ENCODE peak calls at places on chromosomes 5 and 9, in ten cellular contexts. X, E, Y, R, K, A, F, N, O and D are unnamed samples.

GRCh38 chr9:137428841-137429545 is 5.8 kb downstream of the NOXA1 start:
- DNase-seq in X (no peak), E (no peak), Y (no peak), R (peak; percentile 47), K (no peak), A (no peak), F (no peak), N (no peak), O (no peak), D (peak; percentile 26)

GRCh38 chr5:175922192-175922885 is 45.8 kb downstream of the THOC3 start:
- DNase-seq in X (no peak), E (no peak), Y (no peak), R (no peak), K (peak; percentile 9), A (no peak), F (no peak), N (no peak), O (no peak), D (no peak)

GRCh38 chr5:56270058-56270457 is 36.9 kb upstream of the ANKRD55 start:
- DNase-seq in X (no peak), E (no peak), Y (peak; percentile 47), R (no peak), K (peak; percentile 37), A (no peak), F (no peak), N (no peak), O (no peak), D (peak; percentile 20)

GRCh38 chr9:112308576-112308975 is 24.8 kb downstream of the PTBP3 start:
- DNase-seq in X (peak; percentile 95), E (no peak), Y (no peak), R (no peak), K (no peak), A (no peak), F (no peak), N (peak; percentile 53), O (no peak), D (peak; percentile 92)

GRCh38 chr5:110909415-110909814 is 162.1 kb upstream of the TSLP start:
- DNase-seq in X (no peak), E (no peak), Y (no peak), R (no peak), K (no peak), A (no peak), F (no peak), N (no peak), O (no peak), D (no peak)

GRCh38 chr5:14914603-14915277 is 43.2 kb upstream of the ANKH start:
- DNase-seq in X (no peak), E (no peak), Y (no peak), R (no peak), K (no peak), A (no peak), F (no peak), N (no peak), O (no peak), D (no peak)

GRCh38 chr5:134245101-134245604 is 19.3 kb upstream of the PPP2CA start:
- DNase-seq in X (peak; percentile 4), E (no peak), Y (no peak), R (peak; percentile 72), K (peak; percentile 53), A (no peak), F (no peak), N (no peak), O (peak; percentile 56), D (no peak)

GRCh38 chr9:2354216-2354615 is 267.4 kb upstream of the VLDLR start:
- DNase-seq in X (no peak), E (no peak), Y (peak; percentile 8), R (peak; percentile 52), K (no peak), A (no peak), F (no peak), N (no peak), O (no peak), D (no peak)

GRCh38 chr5:15914603-15915002 is 265.0 kb downstream of the MARCHF11 start:
- DNase-seq in X (no peak), E (no peak), Y (no peak), R (no peak), K (no peak), A (no peak), F (no peak), N (no peak), O (no peak), D (no peak)

GRCh38 chr9:107489687-107490605 is at the start of gene KLF4:
- DNase-seq in X (peak; percentile 85), E (peak; percentile 96), Y (no peak), R (peak; percentile 95), K (peak; percentile 85), A (peak; percentile 15), F (peak; percentile 18), N (peak; percentile 37), O (peak; percentile 92), D (peak; percentile 91)

GRCh38 chr5:61907995-61908394 is 398.0 kb upstream of the KIF2A start:
- DNase-seq in X (no peak), E (no peak), Y (no peak), R (no peak), K (no peak), A (no peak), F (no peak), N (no peak), O (no peak), D (no peak)

GRCh38 chr5:18553269-18553668 is 919.0 kb downstream of the TAF11L14 start:
- DNase-seq in X (no peak), E (no peak), Y (no peak), R (no peak), K (peak; percentile 78), A (no peak), F (no peak), N (no peak), O (no peak), D (no peak)

GRCh38 chr5:44267909-44268308 is 121.3 kb downstream of the FGF10 start:
- DNase-seq in X (no peak), E (no peak), Y (no peak), R (no peak), K (no peak), A (no peak), F (no peak), N (no peak), O (no peak), D (no peak)

GRCh38 chr9:17799383-17799782 is 220.5 kb downstream of the SH3GL2 start:
- DNase-seq in X (no peak), E (no peak), Y (no peak), R (no peak), K (no peak), A (no peak), F (no peak), N (no peak), O (no peak), D (no peak)

GRCh38 chr5:126939887-126940286 is 90.5 kb downstream of the MARCHF3 start:
- DNase-seq in X (no peak), E (no peak), Y (no peak), R (no peak), K (no peak), A (no peak), F (no peak), N (no peak), O (no peak), D (no peak)

GRCh38 chr5:157463621-157464407 is 3.8 kb downstream of the NIPAL4 start:
- DNase-seq in X (no peak), E (no peak), Y (no peak), R (no peak), K (peak; percentile 36), A (no peak), F (no peak), N (no peak), O (no peak), D (no peak)

GRCh38 chr5:149320791-149321330 is 24.4 kb upstream of the GRPEL2 start:
- DNase-seq in X (peak; percentile 52), E (peak; percentile 92), Y (no peak), R (peak; percentile 94), K (peak; percentile 93), A (no peak), F (no peak), N (peak; percentile 80), O (peak; percentile 55), D (peak; percentile 85)

GRCh38 chr5:139702548-139702947 is 54.4 kb downstream of the CXXC5 start:
- DNase-seq in X (no peak), E (no peak), Y (no peak), R (no peak), K (no peak), A (no peak), F (no peak), N (no peak), O (no peak), D (no peak)